ENCODE peak calls at places on chromosomes 12 and 14, in seven cellular contexts. One of them, this sample, is unnamed.

GRCh38 chr12:95118788-95119179 is 45.4 kb upstream of the NR2C1 start:
- DNase-seq in LoVo: no peak
- DNase-seq in AG08396: no peak
- DNase-seq in anterior cingulate cortex: no peak
- DNase-seq in activated naive CD8-positive, alpha-beta T cell treated with anti-CD3 and anti-CD28 coated beads, Interleukin-2, amount 50 U/mL, for 24 hours: no peak
- DNase-seq in testis: no peak
- DNase-seq in T-helper 9 cell: no peak
- DNase-seq in this sample: no peak

GRCh38 chr14:56390859-56391258 is 188.7 kb upstream of the TMEM260 start:
- DNase-seq in LoVo: no peak
- DNase-seq in AG08396: no peak
- DNase-seq in anterior cingulate cortex: no peak
- DNase-seq in activated naive CD8-positive, alpha-beta T cell treated with anti-CD3 and anti-CD28 coated beads, Interleukin-2, amount 50 U/mL, for 24 hours: no peak
- DNase-seq in testis: no peak
- DNase-seq in T-helper 9 cell: no peak
- DNase-seq in this sample: no peak

GRCh38 chr14:61326847-61327246 is 5.5 kb downstream of the PRKCH start:
- DNase-seq in LoVo: no peak
- DNase-seq in AG08396: no peak
- DNase-seq in anterior cingulate cortex: no peak
- DNase-seq in activated naive CD8-positive, alpha-beta T cell treated with anti-CD3 and anti-CD28 coated beads, Interleukin-2, amount 50 U/mL, for 24 hours: no peak
- DNase-seq in testis: peak
- DNase-seq in T-helper 9 cell: no peak
- DNase-seq in this sample: no peak

GRCh38 chr14:84825481-84825880 is 704.5 kb upstream of the FLRT2 start:
- DNase-seq in LoVo: no peak
- DNase-seq in AG08396: peak
- DNase-seq in anterior cingulate cortex: no peak
- DNase-seq in activated naive CD8-positive, alpha-beta T cell treated with anti-CD3 and anti-CD28 coated beads, Interleukin-2, amount 50 U/mL, for 24 hours: no peak
- DNase-seq in testis: no peak
- DNase-seq in T-helper 9 cell: no peak
- DNase-seq in this sample: no peak

GRCh38 chr14:102033241-102033640 is 53.6 kb downstream of the HSP90AA1 start:
- DNase-seq in LoVo: no peak
- DNase-seq in AG08396: no peak
- DNase-seq in anterior cingulate cortex: no peak
- DNase-seq in activated naive CD8-positive, alpha-beta T cell treated with anti-CD3 and anti-CD28 coated beads, Interleukin-2, amount 50 U/mL, for 24 hours: no peak
- DNase-seq in testis: no peak
- DNase-seq in T-helper 9 cell: no peak
- DNase-seq in this sample: no peak

GRCh38 chr14:20614038-20614840 is 23.1 kb upstream of the RNASE12 start:
- DNase-seq in LoVo: peak
- DNase-seq in AG08396: no peak
- DNase-seq in anterior cingulate cortex: no peak
- DNase-seq in activated naive CD8-positive, alpha-beta T cell treated with anti-CD3 and anti-CD28 coated beads, Interleukin-2, amount 50 U/mL, for 24 hours: peak
- DNase-seq in testis: peak
- DNase-seq in T-helper 9 cell: no peak
- DNase-seq in this sample: no peak

GRCh38 chr12:2959508-2960431 is 573 bp downstream of the TEAD4 start:
- DNase-seq in LoVo: peak
- DNase-seq in AG08396: peak
- DNase-seq in anterior cingulate cortex: no peak
- DNase-seq in activated naive CD8-positive, alpha-beta T cell treated with anti-CD3 and anti-CD28 coated beads, Interleukin-2, amount 50 U/mL, for 24 hours: peak
- DNase-seq in testis: peak
- DNase-seq in T-helper 9 cell: no peak
- DNase-seq in this sample: peak

GRCh38 chr14:63670692-63671091 is 29.0 kb upstream of the WDR89 start:
- DNase-seq in LoVo: no peak
- DNase-seq in AG08396: no peak
- DNase-seq in anterior cingulate cortex: no peak
- DNase-seq in activated naive CD8-positive, alpha-beta T cell treated with anti-CD3 and anti-CD28 coated beads, Interleukin-2, amount 50 U/mL, for 24 hours: no peak
- DNase-seq in testis: no peak
- DNase-seq in T-helper 9 cell: no peak
- DNase-seq in this sample: no peak

GRCh38 chr12:2941524-2941923 is 17.7 kb upstream of the TEAD4 start:
- DNase-seq in LoVo: no peak
- DNase-seq in AG08396: no peak
- DNase-seq in anterior cingulate cortex: no peak
- DNase-seq in activated naive CD8-positive, alpha-beta T cell treated with anti-CD3 and anti-CD28 coated beads, Interleukin-2, amount 50 U/mL, for 24 hours: no peak
- DNase-seq in testis: no peak
- DNase-seq in T-helper 9 cell: no peak
- DNase-seq in this sample: no peak

GRCh38 chr14:48536318-48536717 is 860.9 kb upstream of the MDGA2 start:
- DNase-seq in LoVo: no peak
- DNase-seq in AG08396: no peak
- DNase-seq in anterior cingulate cortex: no peak
- DNase-seq in activated naive CD8-positive, alpha-beta T cell treated with anti-CD3 and anti-CD28 coated beads, Interleukin-2, amount 50 U/mL, for 24 hours: no peak
- DNase-seq in testis: peak
- DNase-seq in T-helper 9 cell: no peak
- DNase-seq in this sample: peak